ENCODE peak calls at places on chromosomes 13 and 19, in ten cellular contexts. B is ascending aorta; D is heart left ventricle; T is thoracic aorta; N is breast epithelium; G is OCI-LY7; X is RWPE1; K is left lung; Y is pancreas; L is CD4-positive, CD25-positive, alpha-beta regulatory T cell. I is an unnamed sample.

GRCh38 chr19:1017115-1017905 is 3.6 kb downstream of the TMEM259 start:
- DNase-seq in B (no peak), D (no peak), T (no peak), N (no peak), G (no peak), X (no peak), K (no peak), Y (peak), L (no peak), I (no peak)

GRCh38 chr13:110006304-110006703 is 219.9 kb upstream of the IRS2 start:
- DNase-seq in B (no peak), D (no peak), T (no peak), N (peak), G (no peak), X (peak), K (no peak), Y (no peak), L (no peak), I (peak)

GRCh38 chr19:44824758-44825157 is 15.9 kb downstream of the BCAM start:
- DNase-seq in B (no peak), D (no peak), T (no peak), N (no peak), G (no peak), X (no peak), K (peak), Y (peak), L (no peak), I (no peak)

GRCh38 chr19:4198467-4199126 is 16.1 kb downstream of the ANKRD24 start:
- DNase-seq in B (no peak), D (no peak), T (no peak), N (no peak), G (no peak), X (no peak), K (no peak), Y (peak), L (no peak), I (no peak)

GRCh38 chr19:49677901-49678674 is 1.0 kb downstream of the PRMT1 start:
- DNase-seq in B (peak), D (peak), T (no peak), N (peak), G (peak), X (peak), K (peak), Y (no peak), L (peak), I (no peak)

GRCh38 chr13:30908416-30908980 is 2.4 kb downstream of the MEDAG start:
- DNase-seq in B (peak), D (peak), T (no peak), N (no peak), G (no peak), X (no peak), K (no peak), Y (no peak), L (no peak), I (no peak)

GRCh38 chr13:45200701-45201230 is at the start of gene KCTD4:
- DNase-seq in B (no peak), D (no peak), T (no peak), N (no peak), G (no peak), X (no peak), K (no peak), Y (no peak), L (no peak), I (no peak)

GRCh38 chr19:844300-844971 is 3.6 kb downstream of the PRTN3 start:
- DNase-seq in B (no peak), D (no peak), T (no peak), N (no peak), G (no peak), X (no peak), K (no peak), Y (no peak), L (no peak), I (no peak)

GRCh38 chr19:5580116-5580515 is 12.4 kb upstream of the TINCR start:
- DNase-seq in B (no peak), D (no peak), T (no peak), N (no peak), G (no peak), X (no peak), K (no peak), Y (no peak), L (no peak), I (no peak)

GRCh38 chr13:71590654-71591148 is 276.3 kb downstream of the DACH1 start:
- DNase-seq in B (no peak), D (no peak), T (no peak), N (no peak), G (no peak), X (no peak), K (no peak), Y (no peak), L (no peak), I (no peak)

GRCh38 chr19:11096210-11096841 is 7.1 kb downstream of the LDLR start:
- DNase-seq in B (peak), D (peak), T (no peak), N (no peak), G (no peak), X (no peak), K (peak), Y (no peak), L (peak), I (no peak)

GRCh38 chr19:46173886-46174475 is 25.9 kb downstream of the IGFL2 start:
- DNase-seq in B (no peak), D (no peak), T (no peak), N (no peak), G (no peak), X (no peak), K (no peak), Y (no peak), L (no peak), I (no peak)

GRCh38 chr13:89726690-89727435 is 1620.6 kb upstream of the MIR17HG start:
- DNase-seq in B (no peak), D (no peak), T (no peak), N (no peak), G (no peak), X (peak), K (no peak), Y (no peak), L (no peak), I (peak)

GRCh38 chr13:101875091-101875490 is 422.6 kb downstream of the ITGBL1 start:
- DNase-seq in B (no peak), D (no peak), T (no peak), N (no peak), G (no peak), X (no peak), K (no peak), Y (no peak), L (no peak), I (no peak)

GRCh38 chr13:70310720-70311119 is 202.5 kb upstream of the KLHL1 start:
- DNase-seq in B (no peak), D (peak), T (no peak), N (no peak), G (peak), X (peak), K (no peak), Y (no peak), L (no peak), I (peak)

GRCh38 chr13:78593652-78594494 is 9.5 kb downstream of the POU4F1 start:
- DNase-seq in B (no peak), D (no peak), T (no peak), N (no peak), G (no peak), X (no peak), K (no peak), Y (no peak), L (no peak), I (no peak)

GRCh38 chr19:17866312-17867012 is 5.3 kb upstream of the SLC5A5 start:
- DNase-seq in B (no peak), D (no peak), T (no peak), N (no peak), G (no peak), X (no peak), K (no peak), Y (no peak), L (no peak), I (no peak)

DNA sequence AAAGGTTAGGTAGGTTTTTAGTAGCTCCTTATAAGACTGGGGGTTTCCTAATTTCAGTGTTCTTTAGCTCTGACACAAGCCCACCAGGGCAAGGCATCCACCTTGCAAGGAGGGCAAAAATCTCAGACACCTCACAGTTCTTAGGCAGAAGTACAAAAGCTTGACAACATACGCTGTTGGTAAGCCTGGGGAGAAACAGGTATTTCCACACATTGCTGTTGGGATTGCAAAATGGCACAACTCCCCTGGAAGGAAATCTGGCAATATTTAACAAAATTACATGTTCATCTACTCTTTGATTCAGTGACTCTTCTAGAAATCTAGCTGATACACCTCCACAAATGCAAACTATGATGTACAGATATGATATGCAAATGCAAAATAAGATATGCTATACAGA is 20.4 kb upstream of the PCCA start:
- DNase-seq in B (no peak), D (no peak), T (no peak), N (no peak), G (no peak), X (no peak), K (no peak), Y (no peak), L (no peak), I (no peak)
- H3K27ac ChIP-seq in B (no peak), D (no peak), T (no peak), N (no peak), G (no peak), X (no peak), K (no peak), Y (no peak), L (no peak), I (no peak)

DNA sequence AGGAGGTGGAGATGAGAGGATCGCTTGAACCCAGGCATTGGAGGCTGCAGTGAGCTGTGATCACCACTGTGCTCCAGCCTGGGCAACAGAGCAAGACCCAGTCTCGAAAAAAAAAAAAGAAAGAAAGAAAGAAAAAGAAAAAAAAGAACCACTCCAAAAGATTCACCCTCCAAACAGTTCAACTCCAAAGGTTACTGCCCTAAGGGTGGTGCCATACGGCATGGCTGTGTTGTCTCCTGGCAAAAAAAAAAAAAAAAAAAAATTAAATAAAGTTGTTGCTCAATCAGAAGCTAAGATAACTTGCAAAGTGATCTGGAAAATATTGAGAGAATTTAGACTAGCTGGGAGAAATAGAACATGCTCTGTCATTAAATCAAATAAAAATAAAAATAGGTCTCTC is 79.5 kb downstream of the KCTD15 start:
- DNase-seq in B (no peak), D (no peak), T (no peak), N (no peak), G (no peak), X (no peak), K (no peak), Y (no peak), L (no peak), I (no peak)
- H3K27ac ChIP-seq in B (no peak), D (no peak), T (no peak), N (no peak), G (no peak), X (no peak), K (no peak), Y (no peak), L (no peak), I (no peak)

GRCh38 chr13:51584731-51585191 is 499 bp downstream of the WDFY2 start:
- DNase-seq in B (peak), D (peak), T (peak), N (peak), G (peak), X (peak), K (no peak), Y (peak), L (peak), I (no peak)

GRCh38 chr13:51587372-51587771 is 3.1 kb downstream of the WDFY2 start:
- DNase-seq in B (no peak), D (no peak), T (no peak), N (no peak), G (no peak), X (no peak), K (no peak), Y (no peak), L (no peak), I (no peak)

GRCh38 chr13:51583875-51584730 is at the start of gene WDFY2:
- DNase-seq in B (peak), D (peak), T (peak), N (peak), G (peak), X (peak), K (peak), Y (peak), L (peak), I (peak)

GRCh38 chr13:51585234-51585672 is 991 bp downstream of the WDFY2 start:
- DNase-seq in B (no peak), D (no peak), T (no peak), N (no peak), G (peak), X (no peak), K (no peak), Y (no peak), L (no peak), I (no peak)

DNA sequence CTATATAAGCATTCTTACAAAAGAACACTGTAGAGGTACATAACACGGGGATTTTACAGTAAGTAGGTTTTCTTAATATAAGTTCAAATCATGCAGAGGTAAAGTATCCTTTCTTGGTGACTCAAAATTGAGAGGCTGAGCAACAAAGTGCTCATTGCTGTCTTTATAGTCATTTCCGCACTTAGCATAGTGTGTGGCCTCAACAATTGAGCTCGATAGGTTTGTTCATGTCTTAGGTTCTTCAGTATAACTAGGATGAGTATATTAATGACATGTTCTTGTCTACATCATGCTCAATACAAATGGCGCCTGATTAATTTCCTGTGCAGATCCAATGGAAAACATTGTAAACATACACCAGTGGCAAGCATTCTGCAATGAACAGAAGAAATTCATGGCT is 1.4 kb downstream of the WDFY2 start:
- DNase-seq in B (no peak), D (no peak), T (no peak), N (no peak), G (peak), X (no peak), K (no peak), Y (no peak), L (no peak), I (no peak)
- H3K27ac ChIP-seq in B (no peak), D (no peak), T (peak), N (no peak), G (no peak), X (no peak), K (peak), Y (peak), L (no peak), I (peak)

GRCh38 chr13:43804461-43805070 is 17.8 kb upstream of the ENOX1 start:
- DNase-seq in B (no peak), D (no peak), T (no peak), N (no peak), G (peak), X (peak), K (no peak), Y (no peak), L (no peak), I (no peak)

GRCh38 chr13:43802511-43802910 is 15.7 kb upstream of the ENOX1 start:
- DNase-seq in B (no peak), D (no peak), T (no peak), N (no peak), G (no peak), X (peak), K (no peak), Y (no peak), L (no peak), I (no peak)

GRCh38 chr13:43805071-43805468 is 18.3 kb upstream of the ENOX1 start:
- DNase-seq in B (no peak), D (no peak), T (no peak), N (no peak), G (no peak), X (peak), K (no peak), Y (no peak), L (no peak), I (peak)

GRCh38 chr13:43800828-43801227 is 14.1 kb upstream of the ENOX1 start:
- DNase-seq in B (no peak), D (no peak), T (no peak), N (no peak), G (no peak), X (no peak), K (no peak), Y (no peak), L (no peak), I (no peak)

GRCh38 chr13:43805681-43806128 is 18.9 kb upstream of the ENOX1 start:
- DNase-seq in B (no peak), D (no peak), T (no peak), N (no peak), G (no peak), X (no peak), K (no peak), Y (no peak), L (no peak), I (no peak)
- H3K27ac ChIP-seq in B (no peak), D (no peak), T (no peak), N (no peak), G (no peak), X (peak), K (no peak), Y (no peak), L (no peak), I (no peak)

DNA sequence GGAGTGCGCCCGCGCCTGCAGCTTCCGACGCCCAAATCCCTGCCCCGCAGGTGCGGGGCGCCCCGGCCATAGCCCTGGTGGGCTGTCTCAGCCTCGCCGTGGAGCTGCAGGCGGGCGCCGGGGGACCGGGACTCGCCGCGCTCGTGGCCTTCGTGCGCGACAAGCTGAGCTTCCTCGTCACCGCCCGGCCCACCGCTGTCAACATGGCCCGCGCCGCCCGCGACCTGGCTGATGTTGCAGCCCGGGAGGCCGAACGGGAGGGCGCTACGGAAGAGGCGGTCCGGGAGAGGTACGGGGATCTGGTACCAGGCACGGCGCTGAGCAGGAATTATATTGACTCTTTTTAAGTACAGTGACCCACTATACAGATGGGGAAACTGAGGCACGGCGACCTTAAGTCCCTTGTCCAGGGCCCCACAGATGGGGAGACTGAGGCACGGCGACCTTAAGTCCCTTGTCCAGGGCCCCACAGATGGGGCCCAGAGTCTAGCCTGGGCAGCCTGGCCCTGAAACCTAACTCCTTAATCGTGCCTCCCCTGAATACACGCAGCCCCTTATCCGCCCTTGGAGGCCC is 586 bp downstream of the MRI1 start:
- DNase-seq in B (no peak), D (no peak), T (no peak), N (no peak), G (no peak), X (no peak), K (no peak), Y (peak), L (peak), I (no peak)
- H3K27ac ChIP-seq in B (peak), D (peak), T (peak), N (peak), G (no peak), X (peak), K (peak), Y (peak), L (peak), I (peak)

GRCh38 chr19:32675720-32676185 is at the start of gene RGS9BP:
- DNase-seq in B (peak), D (peak), T (peak), N (peak), G (no peak), X (peak), K (peak), Y (peak), L (peak), I (no peak)
- H3K27ac ChIP-seq in B (peak), D (peak), T (peak), N (peak), G (peak), X (peak), K (peak), Y (peak), L (peak), I (peak)

GRCh38 chr13:97266734-97267417 is 44.7 kb downstream of the MBNL2 start:
- DNase-seq in B (no peak), D (no peak), T (no peak), N (no peak), G (no peak), X (no peak), K (no peak), Y (no peak), L (no peak), I (no peak)
- H3K27ac ChIP-seq in B (no peak), D (peak), T (peak), N (peak), G (no peak), X (no peak), K (peak), Y (no peak), L (no peak), I (no peak)